ENCODE peak calls at places on chromosomes 2 and 18, in five cellular contexts. K is ovary, O is PC-9, F is adrenal gland, R is A673. S is an unnamed sample.

GRCh38 chr2:86035371-86035882 is 70.3 kb downstream of the POLR1A start:
- DNase-seq in F (no peak), K (peak; percentile 38), O (no peak), R (no peak), S (no peak)

GRCh38 chr2:173048901-173049661 is 26.6 kb upstream of the MAP3K20 start:
- DNase-seq in R (peak; percentile 91), F (peak; percentile 77), K (peak; percentile 68), O (peak; percentile 91), S (peak; percentile 73)

GRCh38 chr2:46299365-46300263 is 2.4 kb downstream of the EPAS1 start:
- DNase-seq in R (peak; percentile 68), F (peak; percentile 66), O (peak; percentile 70), K (peak; percentile 71), S (peak; percentile 76)

GRCh38 chr2:37201766-37202165 is 5.5 kb downstream of the CEBPZOS start:
- DNase-seq in O (no peak), R (no peak), K (no peak), F (no peak), S (no peak)

GRCh38 chr2:172094319-172095145 is 8.2 kb downstream of the DLX2 start:
- DNase-seq in R (peak; percentile 82), O (peak; percentile 75), F (no peak), K (peak; percentile 47), S (no peak)

GRCh38 chr2:179811042-179811441 is 50.4 kb downstream of the ZNF385B start:
- DNase-seq in O (no peak), R (no peak), F (no peak), K (no peak), S (no peak)

GRCh38 chr18:50079571-50080295 is 115.2 kb downstream of the MYO5B start:
- DNase-seq in R (no peak), O (no peak), K (peak; percentile 32), F (peak; percentile 76), S (peak; percentile 83)

GRCh38 chr2:46967990-46968647 is 52.5 kb upstream of the MCFD2 start:
- DNase-seq in K (peak; percentile 78), R (peak; percentile 57), O (peak; percentile 90), F (peak; percentile 86), S (peak; percentile 70)

GRCh38 chr2:169776483-169776802 is 22.2 kb upstream of the SSB start:
- DNase-seq in O (no peak), F (no peak), R (no peak), K (no peak), S (no peak)

GRCh38 chr18:59056706-59057492 is 82.8 kb upstream of the SEC11C start:
- DNase-seq in K (peak; percentile 81), R (peak; percentile 88), F (peak; percentile 86), O (peak; percentile 62), S (peak; percentile 59)

GRCh38 chr2:147487286-147487979 is 357.4 kb upstream of the ACVR2A start:
- DNase-seq in K (no peak), R (no peak), O (no peak), F (no peak), S (no peak)

GRCh38 chr2:28338046-28338753 is 54.5 kb upstream of the FOSL2 start:
- DNase-seq in R (no peak), O (no peak), F (peak; percentile 56), K (peak; percentile 66), S (peak; percentile 67)

GRCh38 chr2:169452080-169452479 is 27.2 kb upstream of the BBS5 start:
- DNase-seq in F (no peak), R (peak; percentile 71), K (no peak), O (no peak), S (no peak)

GRCh38 chr2:32484907-32485306 is 128.1 kb downstream of the BIRC6 start:
- DNase-seq in K (no peak), F (no peak), O (no peak), R (peak; percentile 30), S (no peak)

GRCh38 chr2:134348239-134348638 is 94.4 kb downstream of the MGAT5 start:
- DNase-seq in R (no peak), O (no peak), K (no peak), F (no peak), S (no peak)

GRCh38 chr18:56702946-56703345 is 51.8 kb downstream of the WDR7 start:
- DNase-seq in K (no peak), O (peak; percentile 1), F (peak; percentile 36), R (peak; percentile 62), S (no peak)

GRCh38 chr2:239285071-239285931 is 115.5 kb downstream of the HDAC4 start:
- DNase-seq in R (no peak), F (no peak), O (no peak), K (peak; percentile 43), S (peak; percentile 9)

GRCh38 chr2:239286901-239287300 is 113.9 kb downstream of the HDAC4 start:
- DNase-seq in F (no peak), R (no peak), O (no peak), K (peak; percentile 36), S (no peak)

GRCh38 chr2:239283961-239284801 is 116.6 kb downstream of the HDAC4 start:
- DNase-seq in R (no peak), O (no peak), F (no peak), K (no peak), S (no peak)

GRCh38 chr2:239287461-239287860 is 113.4 kb downstream of the HDAC4 start:
- DNase-seq in K (no peak), O (no peak), R (no peak), F (no peak), S (no peak)

DNA sequence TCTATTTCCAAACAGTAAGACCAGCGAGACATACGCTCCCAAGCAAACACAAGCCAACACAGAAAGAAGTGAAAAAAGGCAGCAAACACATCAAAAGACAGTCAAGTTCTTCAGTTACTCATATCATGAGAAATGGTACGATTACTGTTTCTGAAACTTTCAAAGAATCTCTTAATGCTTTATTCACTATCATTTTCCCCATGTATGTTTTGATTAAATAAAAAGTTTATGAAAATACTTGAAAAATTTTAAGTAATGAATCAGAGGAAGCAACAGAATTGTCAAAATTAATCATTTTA is 114.9 kb downstream of the HDAC4 start:
- DNase-seq in O (no peak), K (no peak), F (no peak), R (no peak), S (no peak)
- H3K4me3 ChIP-seq in O (no peak overlapping the region), K (no peak overlapping the region), F (no peak overlapping the region), R (no peak overlapping the region), S (no peak overlapping the region)

GRCh38 chr18:35244671-35245070 is 3.8 kb downstream of the ZNF397 start:
- DNase-seq in K (no peak), O (no peak), R (no peak), F (no peak), S (no peak)
- H3K9me3 ChIP-seq in K (no peaks in the 10 kb centered on the region), O (peaks cover 20% of the 10 kb centered on the region), R (peaks cover 44% of the 10 kb centered on the region), F (no peaks in the 10 kb centered on the region), S (no peaks in the 10 kb centered on the region)

DNA sequence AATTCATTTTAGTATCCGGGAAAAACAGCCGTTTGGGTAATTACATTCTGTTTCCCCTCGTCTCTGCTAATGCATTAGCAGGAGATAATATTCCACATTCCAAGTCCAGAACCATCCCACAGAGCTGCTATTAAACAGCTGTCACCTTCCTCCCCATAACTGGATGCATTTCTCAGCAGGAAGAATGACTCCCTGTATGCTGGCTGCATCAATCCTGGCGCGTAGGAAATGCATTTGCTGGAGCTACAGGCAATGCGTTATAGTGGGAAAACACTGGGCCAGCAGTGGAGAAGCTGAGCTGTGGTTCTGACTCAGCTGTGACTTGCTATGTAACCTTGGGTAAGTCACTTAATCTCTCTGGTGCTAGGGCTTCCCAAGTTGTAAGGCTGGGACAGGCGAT is 246.0 kb downstream of the CLIP4 start:
- DNase-seq in R (peak; percentile 24), K (no peak), O (no peak), F (no peak), S (no peak)
- H3K4me3 ChIP-seq in R (no peak overlapping the region), K (no peak overlapping the region), O (no peak overlapping the region), F (no peak overlapping the region), S (no peak overlapping the region)

GRCh38 chr18:45081579-45082181 is 401.0 kb downstream of the SETBP1 start:
- DNase-seq in K (no peak), R (no peak), O (no peak), F (no peak), S (no peak)
- H3K9me3 ChIP-seq in K (no peaks in the 10 kb centered on the region), R (no peaks in the 10 kb centered on the region), O (no peaks in the 10 kb centered on the region), F (no peaks in the 10 kb centered on the region), S (peaks cover 3% of the 10 kb centered on the region)

GRCh38 chr18:46894124-46894523 is 23.2 kb downstream of the PIAS2 start:
- DNase-seq in R (no peak), K (no peak), O (no peak), F (no peak), S (no peak)

GRCh38 chr18:46903406-46903805 is 13.9 kb downstream of the PIAS2 start:
- DNase-seq in O (no peak), F (no peak), K (no peak), R (no peak), S (no peak)

DNA sequence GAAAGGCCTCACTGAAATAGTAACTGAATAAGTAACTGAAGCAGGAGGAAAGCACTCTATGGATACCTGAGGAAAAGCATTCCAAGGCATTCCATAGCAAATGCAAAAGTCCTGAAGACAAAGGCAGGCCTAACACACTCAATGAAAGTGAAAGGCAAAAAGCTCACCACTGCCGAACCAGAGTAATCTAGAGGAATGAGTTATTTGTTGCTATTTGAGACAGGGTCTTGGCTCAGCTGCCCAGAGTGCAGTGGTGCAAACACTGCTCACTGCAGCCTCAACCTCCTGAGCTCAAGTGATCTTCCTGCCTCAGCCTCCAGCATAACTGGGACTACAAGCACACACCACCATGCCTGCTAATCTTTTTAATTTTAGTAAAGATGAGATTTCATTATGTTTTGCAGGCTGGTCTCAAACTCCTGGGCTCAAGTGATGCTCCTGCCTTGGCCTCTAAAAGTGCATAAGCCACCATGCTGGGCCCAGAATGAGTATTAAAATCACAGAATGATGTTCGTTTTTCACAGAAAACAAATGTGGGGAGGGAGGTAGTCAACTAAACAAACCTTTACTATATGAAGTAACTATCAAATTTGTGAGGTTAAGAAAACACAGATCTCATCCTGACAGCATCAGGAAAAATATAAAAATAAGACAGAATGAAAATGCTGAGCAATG is 17.9 kb downstream of the PIAS2 start:
- DNase-seq in R (no peak), K (no peak), O (no peak), F (no peak), S (no peak)
- H3K4me3 ChIP-seq in R (no peak overlapping the region), K (no peak overlapping the region), O (no peak overlapping the region), F (no peak overlapping the region), S (no peak overlapping the region)

GRCh38 chr2:29376541-29376940 is 261.3 kb downstream of the CLIP4 start:
- DNase-seq in R (peak; percentile 68), K (no peak), F (no peak), O (no peak), S (no peak)
- H3K9me3 ChIP-seq in R (no peaks in the 10 kb centered on the region), K (no peaks in the 10 kb centered on the region), F (no peaks in the 10 kb centered on the region), O (no peaks in the 10 kb centered on the region), S (no peaks in the 10 kb centered on the region)

S was measured in left ventricle myocardium inferior.